ENCODE peak calls at places on chromosomes 6 and 20, in ten cellular contexts. T is gastroesophageal sphincter; Z is activated naive CD4-positive, alpha-beta T cell treated with anti-CD3 and anti-CD28 coated beads, Interleukin-2, amount 50 U/mL, for 72 hours; R is DND-41; H is activated CD8-positive, alpha-beta memory T cell treated with anti-CD3 and anti-CD28 coated beads, Interleukin-2, amount 10 ng/mL, durations not matched to agents 7 days and 5 days; S is stimulated activated naive CD8-positive, alpha-beta T cell treated with anti-CD3 and anti-CD28 coated beads, Interleukin-15, Interleukin-2, amounts not matched to agents 100 U/mL and 50 U/mL, for 24 hours; B is activated CD8-positive, alpha-beta T cell treated with anti-CD3 and anti-CD28 coated beads, Interleukin-2, amount 10 ng/mL, durations not matched to agents 7 days and 5 days; Y is left ventricle myocardium superior; M is CD8-positive, alpha-beta T cell; F is heart left ventricle. D is an unnamed sample.

GRCh38 chr20:57622579-57623381 is 2.6 kb upstream of the ZBP1 start:
- ATAC-seq in S (no peak), Y (peak; percentile 63), Z (no peak), T (no peak), F (peak; percentile 69), M (peak; percentile 34), H (no peak), R (no peak), B (no peak), D (no peak)

GRCh38 chr6:160881409-160881808 is 110.2 kb upstream of the MAP3K4 start:
- ATAC-seq in Y (peak; percentile 50), M (no peak), R (no peak), Z (no peak), T (no peak), H (no peak), F (no peak), B (no peak), S (no peak), D (no peak)

GRCh38 chr6:77620290-77620882 is 32.5 kb upstream of the MEI4 start:
- ATAC-seq in T (no peak), B (no peak), R (peak; percentile 47), M (no peak), H (no peak), Y (no peak), F (no peak), Z (no peak), S (no peak), D (no peak)

GRCh38 chr20:47210470-47210869 is 146.0 kb downstream of the ZMYND8 start:
- ATAC-seq in M (no peak), H (no peak), Y (no peak), B (no peak), R (no peak), S (no peak), T (no peak), F (no peak), Z (no peak), D (no peak)

GRCh38 chr6:157187182-157188093 is 135.9 kb downstream of the TMEM242 start:
- ATAC-seq in R (no peak), H (no peak), F (peak; percentile 85), M (no peak), Y (peak; percentile 89), B (no peak), Z (no peak), T (peak; percentile 77), S (no peak), D (no peak)

GRCh38 chr20:50415516-50416268 is 94.5 kb upstream of the PTPN1 start:
- ATAC-seq in S (no peak), H (no peak), Z (no peak), T (peak; percentile 97), F (peak; percentile 97), R (no peak), M (no peak), B (no peak), Y (peak; percentile 96), D (peak; percentile 11)

GRCh38 chr20:15333170-15333569 is 995.8 kb upstream of the FLRT3 start:
- ATAC-seq in M (no peak), R (no peak), T (no peak), Z (no peak), Y (no peak), F (no peak), H (no peak), S (no peak), B (no peak), D (peak; percentile 58)

GRCh38 chr6:158938811-158939254 is 61.2 kb downstream of the RSPH3 start:
- ATAC-seq in R (no peak), Y (peak; percentile 46), M (peak; percentile 66), H (no peak), F (peak; percentile 53), T (no peak), S (peak; percentile 55), Z (peak; percentile 88), B (peak; percentile 66), D (peak; percentile 70)

GRCh38 chr20:9228774-9229450 is 160.0 kb downstream of the PLCB4 start:
- ATAC-seq in H (no peak), S (no peak), B (no peak), Y (peak; percentile 78), M (no peak), R (no peak), F (peak; percentile 75), Z (no peak), T (no peak), D (no peak)

GRCh38 chr6:138410972-138411667 is 7.1 kb downstream of the HEBP2 start:
- ATAC-seq in F (no peak), H (peak; percentile 83), T (no peak), Y (no peak), B (peak; percentile 51), Z (peak; percentile 90), S (peak; percentile 77), R (no peak), M (no peak), D (peak; percentile 55)

GRCh38 chr6:134161036-134161435 is 108.6 kb upstream of the SLC2A12 start:
- ATAC-seq in Y (no peak), H (no peak), S (no peak), B (no peak), Z (peak; percentile 20), M (no peak), F (no peak), R (no peak), T (no peak), D (no peak)

GRCh38 chr6:170248111-170248805 is 42.6 kb downstream of the DLL1 start:
- ATAC-seq in S (no peak), R (no peak), F (peak; percentile 43), H (no peak), Z (no peak), M (no peak), B (no peak), T (no peak), Y (peak; percentile 56), D (no peak)

GRCh38 chr6:90288404-90288803 is 8.2 kb downstream of the BACH2 start:
- ATAC-seq in Y (no peak), Z (no peak), H (no peak), F (no peak), S (no peak), B (no peak), T (no peak), M (no peak), R (no peak), D (no peak)

GRCh38 chr20:41232971-41233926 is 84.3 kb downstream of the ZHX3 start:
- ATAC-seq in Y (peak; percentile 39), F (peak; percentile 35), T (peak; percentile 67), B (no peak), R (no peak), M (no peak), S (no peak), H (no peak), Z (no peak), D (no peak)

GRCh38 chr6:15389759-15390723 is 144.2 kb downstream of the JARID2 start:
- ATAC-seq in B (peak; percentile 38), M (peak; percentile 63), S (no peak), F (peak; percentile 54), R (peak; percentile 74), H (no peak), Y (peak; percentile 55), T (peak; percentile 17), Z (no peak), D (peak; percentile 52)

GRCh38 chr20:43433250-43433854 is 24.3 kb upstream of the SRSF6 start:
- ATAC-seq in R (no peak), S (no peak), F (no peak), T (no peak), H (no peak), B (no peak), M (no peak), Z (no peak), Y (no peak), D (no peak)

GRCh38 chr20:1801551-1801950 is 93.7 kb upstream of the SIRPA start:
- ATAC-seq in S (no peak), T (no peak), Y (peak; percentile 19), H (no peak), Z (no peak), R (no peak), B (no peak), M (no peak), F (no peak), D (no peak)

GRCh38 chr6:13725570-13725969 is 13.9 kb upstream of the RANBP9 start:
- ATAC-seq in T (no peak), M (peak; percentile 76), R (peak; percentile 75), S (peak; percentile 95), Z (peak; percentile 94), F (no peak), B (peak; percentile 65), Y (no peak), H (peak; percentile 60), D (no peak)

GRCh38 chr6:104638841-104639290 is 220.9 kb downstream of the HACE1 start:
- ATAC-seq in H (no peak), F (peak; percentile 91), R (peak; percentile 54), B (no peak), Y (peak; percentile 89), T (peak; percentile 75), M (no peak), Z (no peak), S (no peak), D (no peak)

GRCh38 chr6:14835122-14835521 is 410.7 kb upstream of the JARID2 start:
- ATAC-seq in S (no peak), Y (no peak), B (no peak), H (no peak), T (no peak), R (no peak), M (no peak), F (no peak), Z (no peak), D (no peak)

GRCh38 chr20:59007758-59008511 is 881 bp upstream of the CTSZ start:
- ATAC-seq in H (no peak), Y (peak; percentile 4), M (no peak), R (no peak), T (no peak), Z (no peak), S (no peak), F (peak; percentile 1), B (no peak), D (peak; percentile 65)

GRCh38 chr20:17885544-17885943 is 83.0 kb downstream of the SNX5 start:
- ATAC-seq in Y (peak; percentile 75), T (peak; percentile 22), Z (no peak), S (no peak), M (no peak), H (no peak), R (no peak), B (no peak), F (peak; percentile 54), D (no peak)

D was measured in stimulated activated memory B cell treated with anti-CD40 and anti-IgM and Interleukin-4, amounts not matched to agents 10 μg/mL and 1 μg/mL and 100 μg/mL, for 72 hours.